ENCODE peak calls at places on chromosomes 6 and 20, in ten cellular contexts. Q is A549; Y is CD4-positive, alpha-beta T cell; R is fibroblast of pulmonary artery; T is spleen; L is CD8-positive, alpha-beta T cell; J is astrocyte of the spinal cord; E is fibroblast of lung; W is foreskin fibroblast; B is upper lobe of left lung. D is an unnamed sample.

GRCh38 chr6:14706378-14706929 is 539.4 kb upstream of the JARID2 start:
- DNase-seq in L (no peak), R (peak; percentile 99), Q (peak; percentile 29), W (peak; percentile 99), J (peak; percentile 99), T (no peak), B (peak; percentile 40), E (peak; percentile 100), Y (no peak), D (no peak)

GRCh38 chr6:100103936-100104335 is 109.9 kb upstream of the MCHR2 start:
- DNase-seq in R (no peak), W (peak; percentile 28), J (no peak), L (no peak), Q (no peak), T (no peak), Y (no peak), B (no peak), E (peak; percentile 8), D (no peak)

GRCh38 chr6:84456803-84457202 is 229.4 kb upstream of the CEP162 start:
- DNase-seq in T (no peak), B (no peak), J (no peak), L (no peak), E (no peak), W (no peak), Y (no peak), R (no peak), Q (no peak), D (no peak)

GRCh38 chr6:31399589-31400466 is 3.6 kb upstream of the MICA start:
- DNase-seq in R (peak; percentile 93), B (peak; percentile 94), T (peak; percentile 92), Q (peak; percentile 88), W (peak; percentile 97), L (peak; percentile 53), Y (peak; percentile 43), J (peak; percentile 82), E (peak; percentile 92), D (peak; percentile 38)

GRCh38 chr20:57220187-57221165 is 46.0 kb downstream of the BMP7 start:
- DNase-seq in J (no peak), Q (no peak), L (no peak), Y (no peak), R (no peak), T (no peak), W (peak; percentile 46), B (no peak), E (no peak), D (no peak)

GRCh38 chr20:45189861-45190260 is 15.2 kb downstream of the PI3 start:
- DNase-seq in E (no peak), J (no peak), Q (no peak), T (no peak), Y (no peak), B (no peak), R (no peak), W (no peak), L (no peak), D (no peak)

GRCh38 chr6:77401231-77401630 is 62.1 kb downstream of the HTR1B start:
- DNase-seq in T (no peak), J (no peak), Q (no peak), E (no peak), B (no peak), W (no peak), Y (no peak), R (no peak), L (no peak), D (no peak)

GRCh38 chr6:134739299-134740090 is 210.4 kb downstream of the ALDH8A1 start:
- DNase-seq in T (no peak), Y (no peak), J (peak; percentile 24), W (peak; percentile 49), B (no peak), R (peak; percentile 50), Q (no peak), E (peak; percentile 74), L (no peak), D (no peak)

GRCh38 chr20:49823152-49823847 is 10.7 kb downstream of the SLC9A8 start:
- DNase-seq in E (no peak), Y (no peak), R (no peak), L (no peak), T (no peak), B (no peak), J (no peak), W (no peak), Q (no peak), D (no peak)

GRCh38 chr20:49821381-49821780 is 8.8 kb downstream of the SLC9A8 start:
- DNase-seq in J (no peak), Y (no peak), L (no peak), R (no peak), B (no peak), T (no peak), E (no peak), W (no peak), Q (no peak), D (no peak)

GRCh38 chr20:49819702-49820101 is 7.1 kb downstream of the SLC9A8 start:
- DNase-seq in B (no peak), L (no peak), J (no peak), E (no peak), Q (no peak), T (no peak), W (no peak), Y (no peak), R (no peak), D (no peak)

GRCh38 chr20:49824206-49824605 is 11.6 kb downstream of the SLC9A8 start:
- DNase-seq in R (no peak), B (no peak), W (no peak), J (no peak), Y (no peak), L (no peak), E (peak; percentile 36), T (no peak), Q (no peak), D (no peak)

DNA sequence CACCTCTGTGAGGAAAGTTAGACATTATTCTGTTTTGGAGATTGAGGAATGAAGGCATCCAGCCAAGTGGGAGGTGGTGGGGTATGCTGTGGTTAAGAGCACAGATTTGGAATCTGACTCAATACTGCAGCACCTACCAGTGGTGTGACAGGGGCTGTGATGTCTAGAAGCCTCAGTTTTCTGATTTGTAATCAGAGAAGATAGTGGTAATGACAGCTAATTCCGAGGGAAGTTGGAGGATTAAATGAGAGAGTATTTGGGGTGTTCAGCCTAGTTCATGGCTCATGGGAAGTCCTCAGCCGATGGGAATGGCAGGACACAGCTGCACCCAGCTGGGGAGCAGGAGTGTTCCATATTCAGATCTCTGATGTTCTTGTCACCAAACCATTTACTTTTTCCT is 9.2 kb downstream of the SLC9A8 start:
- DNase-seq in L (no peak), T (no peak), W (peak; percentile 63), Y (no peak), B (no peak), Q (no peak), J (peak; percentile 52), E (peak; percentile 81), R (peak; percentile 77), D (no peak)
- TF ChIP-seq CTCF in L (no peak), T (no peak), W (peak; percentile 37), Y (no peak), B (peak; percentile 8), Q (no peak), J (peak; percentile 41), E (peak; percentile 16), R (peak; percentile 68), D (no peak)

GRCh38 chr6:159229526-159229925 is 60.3 kb downstream of the FNDC1 start:
- DNase-seq in E (no peak), W (no peak), J (no peak), L (no peak), Y (no peak), T (no peak), R (no peak), B (no peak), Q (no peak), D (no peak)

GRCh38 chr6:159232106-159232645 is 63.0 kb downstream of the FNDC1 start:
- DNase-seq in T (no peak), W (no peak), E (no peak), Y (no peak), R (no peak), Q (no peak), J (no peak), B (no peak), L (no peak), D (no peak)

GRCh38 chr6:159234102-159234553 is 64.9 kb downstream of the FNDC1 start:
- DNase-seq in Q (no peak), J (no peak), L (no peak), R (no peak), E (no peak), B (no peak), W (no peak), T (no peak), Y (no peak), D (no peak)

GRCh38 chr6:159232751-159233150 is 63.6 kb downstream of the FNDC1 start:
- DNase-seq in Y (no peak), W (no peak), B (no peak), J (no peak), L (no peak), E (no peak), T (no peak), R (no peak), Q (no peak), D (no peak)

DNA sequence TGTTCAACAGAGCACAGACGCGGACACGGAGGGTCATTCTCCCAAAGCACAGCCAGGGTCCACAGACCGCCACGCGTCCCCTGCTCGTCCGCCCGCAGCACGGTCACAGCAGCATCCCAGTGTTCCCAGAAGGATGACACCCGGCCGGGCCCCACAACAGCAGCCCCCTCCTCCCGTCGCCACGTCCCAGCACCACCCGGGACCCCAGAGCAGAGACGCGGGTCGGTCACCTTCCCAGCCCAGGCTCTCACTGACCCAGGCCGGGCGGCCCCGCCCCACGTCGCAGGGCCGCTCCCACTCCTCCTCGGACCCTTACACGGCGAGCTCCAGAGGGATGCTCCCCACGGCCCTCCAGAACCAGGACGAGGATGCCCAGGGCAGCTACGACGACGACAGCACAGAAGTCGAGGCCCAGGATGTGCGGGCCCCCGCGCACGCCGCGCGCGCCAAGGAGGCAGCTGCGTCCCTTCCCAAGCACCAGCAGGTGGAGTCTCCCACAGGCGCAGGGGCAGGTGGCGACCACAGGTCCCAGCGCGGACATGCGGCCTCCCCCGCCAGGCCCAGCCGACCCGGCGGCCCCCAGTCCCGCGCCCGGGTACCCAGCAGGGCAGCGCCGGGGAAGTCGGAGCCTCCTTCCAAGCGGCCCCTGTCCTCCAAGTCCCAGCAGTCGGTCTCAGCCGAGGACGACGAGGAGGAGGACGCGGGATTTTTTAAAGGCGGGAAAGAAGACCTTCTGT is 64.3 kb downstream of the FNDC1 start:
- DNase-seq in Q (no peak), L (no peak), Y (no peak), R (no peak), T (no peak), E (no peak), W (no peak), B (no peak), J (no peak), D (peak; percentile 34)
- TF ChIP-seq CTCF in Q (no peak), L (no peak), Y (no peak), R (no peak), T (no peak), E (no peak), W (no peak), B (peak; percentile 36), J (no peak), D (peak; percentile 52)

DNA sequence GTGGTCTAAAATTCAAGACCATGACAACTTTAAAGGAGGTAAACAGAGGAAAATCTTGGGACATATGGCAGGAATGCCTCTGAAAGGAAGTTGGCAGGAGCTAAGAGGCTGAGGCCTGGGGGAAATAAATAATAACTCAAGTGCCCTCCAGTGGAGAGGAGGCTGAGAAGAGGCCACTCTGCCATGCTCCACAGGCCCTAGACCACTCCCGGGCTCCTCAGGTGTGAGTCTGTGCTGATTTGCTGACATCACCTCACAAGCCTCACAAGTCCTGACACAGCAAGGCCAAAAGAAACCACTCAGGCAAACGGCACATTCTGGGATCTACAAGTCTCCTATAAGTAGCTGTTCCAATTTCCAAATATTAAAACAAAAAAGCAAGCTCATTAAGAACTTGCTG is 91.0 kb upstream of the RIPOR2 start:
- DNase-seq in B (peak; percentile 93), T (no peak), W (no peak), J (no peak), E (no peak), Q (no peak), R (no peak), Y (no peak), L (no peak), D (no peak)
- TF ChIP-seq CTCF in B (no peak), T (no peak), W (no peak), J (no peak), E (no peak), Q (no peak), R (no peak), Y (no peak), L (no peak), D (no peak)

DNA sequence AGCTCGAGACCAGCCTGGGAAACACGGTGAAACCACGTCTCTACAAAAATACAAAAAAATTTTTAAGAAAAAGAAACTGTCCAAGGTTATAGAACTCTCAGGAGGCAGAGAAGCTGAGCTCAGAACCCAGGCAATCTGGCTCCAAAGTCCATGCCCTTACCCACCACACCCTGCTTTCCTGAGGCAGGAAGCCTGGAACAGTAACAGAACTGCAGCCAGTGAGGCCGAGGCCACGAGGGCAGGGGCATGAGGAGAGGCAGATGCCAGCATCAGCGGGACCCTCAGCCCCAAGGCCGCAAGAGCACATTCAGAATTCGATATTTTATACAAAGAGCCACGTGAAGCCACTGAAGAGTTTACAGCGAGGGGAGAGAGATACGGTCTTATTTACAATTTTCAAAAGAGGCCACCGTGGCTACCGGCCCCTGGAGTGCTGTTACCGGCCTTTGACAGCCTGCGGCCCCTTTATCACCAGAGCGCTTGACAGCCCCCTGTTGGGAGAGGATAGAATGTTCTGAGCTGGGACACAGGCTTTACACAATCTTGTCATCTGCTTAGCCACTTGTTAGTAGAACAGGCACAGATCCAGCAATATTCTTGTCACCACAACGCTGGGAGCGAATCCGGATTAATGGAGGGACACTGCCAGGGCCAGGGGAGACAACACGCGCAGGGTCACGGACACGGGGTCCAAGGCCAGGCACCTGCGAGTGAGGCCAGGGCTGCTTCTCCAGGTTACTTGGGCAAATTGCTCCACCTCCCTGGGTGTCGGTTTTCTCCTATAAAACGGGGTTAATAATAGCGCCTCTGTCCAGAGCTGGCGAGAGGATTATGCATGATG is 5.6 kb downstream of the SPATA2 start:
- DNase-seq in E (no peak), J (no peak), T (no peak), B (no peak), R (no peak), L (no peak), W (no peak), Y (no peak), Q (no peak), D (no peak)
- TF ChIP-seq CTCF in E (no peak), J (peak; percentile 32), T (no peak), B (peak; percentile 32), R (peak; percentile 25), L (no peak), W (peak; percentile 10), Y (no peak), Q (no peak), D (peak; percentile 45)